ENCODE peak calls at places on chromosome 18, in six cellular contexts. One of them, this sample, is unnamed.

GRCh38 chr18:73352546-73352945 is 484.8 kb upstream of the NETO1 start:
- DNase-seq in left cardiac atrium: no peak
- DNase-seq in stomach: no peak
- DNase-seq in mesothelial cell of epicardium: no peak
- DNase-seq in heart right ventricle: no peak
- DNase-seq in NCI-H1092 treated with DMSO at 0.1 percent for 48 hours: no peak
- DNase-seq in this sample: no peak

GRCh38 chr18:47912794-47913594 is 17.5 kb downstream of the SMAD2 start:
- DNase-seq in left cardiac atrium: no peak
- DNase-seq in stomach: no peak
- DNase-seq in mesothelial cell of epicardium: no peak
- DNase-seq in heart right ventricle: no peak
- DNase-seq in NCI-H1092 treated with DMSO at 0.1 percent for 48 hours: no peak
- DNase-seq in this sample: no peak

GRCh38 chr18:9825571-9826073 is 60.2 kb upstream of the TXNDC2 start:
- DNase-seq in left cardiac atrium: no peak
- DNase-seq in stomach: no peak
- DNase-seq in mesothelial cell of epicardium: no peak
- DNase-seq in heart right ventricle: no peak
- DNase-seq in NCI-H1092 treated with DMSO at 0.1 percent for 48 hours: no peak
- DNase-seq in this sample: no peak

GRCh38 chr18:75533954-75534353 is 106.5 kb upstream of the SMIM21 start:
- DNase-seq in left cardiac atrium: no peak
- DNase-seq in stomach: no peak
- DNase-seq in mesothelial cell of epicardium: no peak
- DNase-seq in heart right ventricle: no peak
- DNase-seq in NCI-H1092 treated with DMSO at 0.1 percent for 48 hours: no peak
- DNase-seq in this sample: no peak

GRCh38 chr18:374735-375168 is 106.9 kb upstream of the THOC1 start:
- DNase-seq in left cardiac atrium: no peak
- DNase-seq in stomach: no peak
- DNase-seq in mesothelial cell of epicardium: no peak
- DNase-seq in heart right ventricle: no peak
- DNase-seq in NCI-H1092 treated with DMSO at 0.1 percent for 48 hours: no peak
- DNase-seq in this sample: no peak

GRCh38 chr18:36389811-36390581 is 92.5 kb downstream of the FHOD3 start:
- DNase-seq in left cardiac atrium: no peak
- DNase-seq in stomach: no peak
- DNase-seq in mesothelial cell of epicardium: no peak
- DNase-seq in heart right ventricle: no peak
- DNase-seq in NCI-H1092 treated with DMSO at 0.1 percent for 48 hours: no peak
- DNase-seq in this sample: no peak

GRCh38 chr18:32318581-32318980 is 128.7 kb downstream of the MEP1B start:
- DNase-seq in left cardiac atrium: no peak
- DNase-seq in stomach: no peak
- DNase-seq in mesothelial cell of epicardium: no peak
- DNase-seq in heart right ventricle: no peak
- DNase-seq in NCI-H1092 treated with DMSO at 0.1 percent for 48 hours: no peak
- DNase-seq in this sample: no peak

GRCh38 chr18:76425299-76426101 is 69.5 kb downstream of the ZNF516 start:
- DNase-seq in left cardiac atrium: no peak
- DNase-seq in stomach: no peak
- DNase-seq in mesothelial cell of epicardium: no peak
- DNase-seq in heart right ventricle: no peak
- DNase-seq in NCI-H1092 treated with DMSO at 0.1 percent for 48 hours: no peak
- DNase-seq in this sample: no peak

GRCh38 chr18:23650963-23651927 is 11.5 kb downstream of the ANKRD29 start:
- DNase-seq in left cardiac atrium: no peak
- DNase-seq in stomach: no peak
- DNase-seq in mesothelial cell of epicardium: no peak
- DNase-seq in heart right ventricle: no peak
- DNase-seq in NCI-H1092 treated with DMSO at 0.1 percent for 48 hours: no peak
- DNase-seq in this sample: no peak

GRCh38 chr18:54388203-54389142 is 30.8 kb downstream of the C18orf54 start:
- DNase-seq in left cardiac atrium: peak
- DNase-seq in stomach: no peak
- DNase-seq in mesothelial cell of epicardium: no peak
- DNase-seq in heart right ventricle: no peak
- DNase-seq in NCI-H1092 treated with DMSO at 0.1 percent for 48 hours: no peak
- DNase-seq in this sample: no peak

GRCh38 chr18:3836937-3837336 is 387.0 kb downstream of the TGIF1 start:
- DNase-seq in left cardiac atrium: no peak
- DNase-seq in stomach: no peak
- DNase-seq in mesothelial cell of epicardium: no peak
- DNase-seq in heart right ventricle: no peak
- DNase-seq in NCI-H1092 treated with DMSO at 0.1 percent for 48 hours: peak
- DNase-seq in this sample: no peak

GRCh38 chr18:63161728-63162195 is 157.8 kb downstream of the BCL2 start:
- DNase-seq in left cardiac atrium: peak
- DNase-seq in stomach: peak
- DNase-seq in mesothelial cell of epicardium: no peak
- DNase-seq in heart right ventricle: no peak
- DNase-seq in NCI-H1092 treated with DMSO at 0.1 percent for 48 hours: no peak
- DNase-seq in this sample: peak

This sample was measured in esophagus squamous epithelium.